ENCODE peak calls at places on chromosome 5, in ten cellular contexts. W, U, L, O, X, E, D, N, M and T are unnamed samples.
A peak's percentile ranks its signal among the peaks of the same experiment; 100 is the strongest.

GRCh38 chr5:83927140-83927733 is 206.6 kb upstream of the HAPLN1 start:
- DNase-seq in U (peak; percentile 24), N (peak; percentile 27), X (no peak), M (peak; percentile 76), D (no peak), W (peak; percentile 30), L (peak; percentile 72), O (peak; percentile 23), E (peak; percentile 70), T (no peak)

GRCh38 chr5:149069711-149070110 is 6.8 kb upstream of the SH3TC2 start:
- DNase-seq in D (no peak), X (no peak), N (no peak), M (no peak), O (no peak), W (no peak), U (peak; percentile 51), L (no peak), E (no peak), T (no peak)

GRCh38 chr5:24401767-24402166 is 243.0 kb downstream of the CDH10 start:
- DNase-seq in O (no peak), E (no peak), W (no peak), D (no peak), X (no peak), U (no peak), M (no peak), L (no peak), N (no peak), T (no peak)

GRCh38 chr5:146079695-146080361 is 25.5 kb downstream of the PLAC8L1 start:
- DNase-seq in E (no peak), W (no peak), M (no peak), L (peak; percentile 7), N (no peak), D (no peak), U (no peak), X (no peak), O (no peak), T (no peak)

GRCh38 chr5:50694027-50694590 is 27.7 kb downstream of the PARP8 start:
- DNase-seq in W (no peak), E (no peak), N (no peak), M (no peak), U (no peak), X (no peak), O (no peak), D (no peak), L (no peak), T (no peak)

GRCh38 chr5:16957305-16958165 is 21.4 kb upstream of the MYO10 start:
- DNase-seq in E (no peak), M (no peak), L (no peak), W (no peak), N (no peak), X (no peak), D (no peak), O (no peak), U (no peak), T (no peak)

GRCh38 chr5:141245250-141245717 is at the start of gene PCDHB15:
- DNase-seq in X (no peak), W (no peak), U (peak; percentile 32), E (no peak), M (no peak), L (no peak), N (peak; percentile 11), D (no peak), O (no peak), T (no peak)

GRCh38 chr5:31559942-31560341 is 27.8 kb downstream of the C5orf22 start:
- DNase-seq in U (no peak), L (no peak), W (no peak), N (no peak), E (no peak), X (no peak), O (no peak), D (no peak), M (no peak), T (no peak)

GRCh38 chr5:50340757-50341156 is 100.3 kb downstream of the EMB start:
- DNase-seq in E (no peak), O (no peak), D (no peak), M (no peak), X (no peak), W (no peak), N (no peak), U (no peak), L (no peak), T (no peak)

GRCh38 chr5:131482556-131483088 is 152.4 kb downstream of the RAPGEF6 start:
- DNase-seq in M (no peak), E (no peak), N (no peak), X (no peak), O (no peak), W (no peak), D (no peak), U (no peak), L (no peak), T (no peak)

GRCh38 chr5:143505354-143505753 is 101.9 kb upstream of the NR3C1 start:
- DNase-seq in D (no peak), U (no peak), X (no peak), W (no peak), M (no peak), L (no peak), O (no peak), N (no peak), E (no peak), T (no peak)

GRCh38 chr5:143511736-143512135 is 108.2 kb upstream of the NR3C1 start:
- DNase-seq in N (no peak), O (no peak), U (no peak), L (no peak), W (no peak), D (no peak), M (no peak), X (no peak), E (no peak), T (no peak)

GRCh38 chr5:143509758-143510221 is 106.3 kb upstream of the NR3C1 start:
- DNase-seq in W (no peak), N (no peak), D (no peak), E (no peak), M (no peak), U (no peak), X (no peak), O (no peak), L (no peak), T (no peak)

GRCh38 chr5:143505934-143506333 is 102.4 kb upstream of the NR3C1 start:
- DNase-seq in W (no peak), N (no peak), M (no peak), X (no peak), L (no peak), U (no peak), O (no peak), D (no peak), E (no peak), T (no peak)

DNA sequence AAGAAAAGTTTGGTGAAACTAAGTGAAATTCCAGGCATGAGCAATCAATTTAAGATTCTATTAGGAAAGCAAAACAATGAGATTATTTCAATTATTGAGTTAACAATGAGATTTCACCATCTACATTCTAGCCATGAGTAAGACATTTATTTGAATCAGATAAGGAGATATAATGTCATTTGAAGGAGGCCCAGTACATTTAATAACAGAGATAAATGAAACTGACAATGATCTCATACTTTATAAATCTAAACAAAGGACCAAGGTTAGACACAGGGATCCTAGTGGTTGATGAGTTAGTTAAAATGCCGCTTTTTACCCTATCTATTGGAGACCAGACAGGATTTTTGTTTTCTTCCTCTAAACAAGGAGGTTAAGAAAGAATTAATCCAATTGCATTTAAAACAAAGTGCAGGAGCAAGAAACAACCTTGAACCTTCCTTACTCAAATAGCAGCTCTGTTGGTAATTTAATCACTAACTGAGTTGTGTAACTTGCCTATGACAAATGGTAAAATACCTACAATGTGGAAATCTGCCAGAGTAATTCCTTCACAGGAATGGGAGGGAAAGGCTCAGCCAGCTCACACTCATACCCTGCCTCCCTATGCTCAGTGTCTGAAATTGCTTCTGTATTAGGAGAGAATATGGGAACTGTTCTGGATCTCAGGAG is 103.5 kb upstream of the NR3C1 start:
- DNase-seq in O (no peak), X (no peak), N (no peak), L (no peak), E (no peak), D (no peak), M (no peak), W (no peak), U (no peak), T (no peak)
- TF ChIP-seq CTCF in O (no peak), X (no peak), N (no peak), L (no peak), E (no peak), D (no peak), M (no peak), W (peak; percentile 20), U (no peak), T (no peak)

DNA sequence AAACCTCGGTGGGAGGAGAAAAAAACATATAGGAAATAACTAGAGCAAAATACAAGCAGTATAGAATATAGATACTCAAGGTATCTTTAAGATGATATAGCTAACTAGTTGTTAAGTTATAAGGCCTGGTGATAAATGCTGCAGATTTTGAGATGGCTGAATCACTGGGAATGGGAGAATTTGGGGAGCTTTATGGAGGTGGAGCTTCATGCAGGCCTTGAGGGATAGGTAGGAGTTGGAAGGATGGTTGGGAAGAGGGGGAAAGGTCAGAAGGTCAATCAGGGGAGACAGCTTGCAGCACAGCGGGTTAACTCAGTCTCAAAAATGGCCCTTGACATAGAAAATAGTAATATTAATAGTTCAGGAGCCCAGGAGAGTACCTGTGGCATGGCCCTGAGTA is 34.8 kb downstream of the RAI14 start:
- DNase-seq in N (no peak), O (no peak), D (no peak), M (no peak), X (no peak), U (no peak), E (no peak), L (no peak), W (no peak), T (no peak)
- H3K4me1 ChIP-seq in N (peaks cover 38% of the 10 kb centered on the region), O (no peaks in the 10 kb centered on the region), D (peaks cover 46% of the 10 kb centered on the region), M (peaks cover 93% of the 10 kb centered on the region), X (no peaks in the 10 kb centered on the region), U (peaks cover 48% of the 10 kb centered on the region), E (peaks cover 19% of the 10 kb centered on the region), L (no peaks in the 10 kb centered on the region), W (peaks cover 26% of the 10 kb centered on the region), T (peaks cover 49% of the 10 kb centered on the region)

DNA sequence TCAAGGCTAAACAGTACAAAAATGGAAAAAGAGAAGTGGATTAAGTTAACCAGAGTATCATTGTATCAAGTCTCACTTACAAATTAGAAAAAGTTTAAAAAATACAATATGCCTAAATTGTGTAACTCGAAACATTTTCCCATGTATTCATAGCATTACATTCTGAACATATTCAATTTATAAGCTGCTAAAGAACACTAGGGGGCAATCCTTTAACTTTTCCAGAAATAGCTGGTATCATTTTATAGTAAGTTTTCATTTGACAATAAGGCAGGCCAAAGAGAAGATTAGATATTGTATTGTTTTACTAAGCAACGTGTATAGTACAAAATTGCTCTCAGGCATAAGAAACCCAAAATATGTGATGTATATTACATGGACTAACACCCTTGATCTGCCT is 234.6 kb downstream of the ADGRV1 start:
- DNase-seq in N (no peak), X (no peak), W (no peak), L (no peak), M (no peak), E (no peak), D (no peak), U (no peak), O (no peak), T (no peak)
- TF ChIP-seq CTCF in N (no peak), X (no peak), W (no peak), L (no peak), M (no peak), E (no peak), D (no peak), U (no peak), O (peak; percentile 60), T (no peak)

DNA sequence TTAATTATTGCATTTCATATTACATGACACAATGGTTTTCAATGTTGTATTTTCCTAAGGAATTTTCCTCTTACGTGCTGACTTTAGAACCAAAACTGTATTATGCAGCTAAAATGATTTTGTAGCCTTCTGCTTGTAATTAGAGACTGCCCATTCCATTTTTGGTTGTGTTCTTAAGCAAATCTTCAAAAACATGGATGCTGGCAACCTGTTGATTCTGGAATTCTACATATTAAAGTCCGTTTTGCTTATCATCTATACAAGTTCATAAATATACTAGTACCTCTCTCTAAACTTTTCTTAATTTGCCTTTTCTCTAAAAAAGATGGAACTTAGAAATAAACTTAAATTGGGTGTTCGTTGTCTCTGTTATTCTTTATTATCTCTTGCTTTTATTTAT is 88.3 kb downstream of the NR3C1 start:
- DNase-seq in O (no peak), X (no peak), L (no peak), M (no peak), W (no peak), U (no peak), D (no peak), N (no peak), E (no peak), T (no peak)
- H3K4me1 ChIP-seq in O (peaks cover 18% of the 10 kb centered on the region), X (peaks cover 8% of the 10 kb centered on the region), L (no peaks in the 10 kb centered on the region), M (peaks cover 94% of the 10 kb centered on the region), W (peaks cover 31% of the 10 kb centered on the region), U (peaks cover 91% of the 10 kb centered on the region), D (peaks cover 38% of the 10 kb centered on the region), N (no peaks in the 10 kb centered on the region), E (peaks cover 13% of the 10 kb centered on the region), T (peaks cover 27% of the 10 kb centered on the region)